ENCODE peak calls at places on chromosomes 1 and 21, in four cellular contexts. M is effector CD4-positive, alpha-beta T cell; E is MV-4-11; Q is stimulated activated effector memory CD8-positive, alpha-beta T cell treated with anti-CD3 and anti-CD28 coated beads, Interleukin-12 subunit alpha, Interleukin-12 subunit beta, amount 100 ng/mL, for 72 hours. Y is an unnamed sample.
A peak's percentile ranks its signal among the peaks of the same experiment; 100 is the strongest.

GRCh38 chr1:90370696-90371095 is 346.4 kb downstream of the BARHL2 start:
- DNase-seq in E (no peak), M (no peak), Q (no peak), Y (no peak)

GRCh38 chr1:113931456-113931855 is 2.3 kb downstream of the HIPK1 start:
- DNase-seq in Q (no peak), M (no peak), E (peak; percentile 48), Y (no peak)

GRCh38 chr1:157952601-157953000 is 40.8 kb upstream of the KIRREL1 start:
- DNase-seq in E (no peak), M (no peak), Q (no peak), Y (no peak)

GRCh38 chr1:107618539-107618938 is 346.4 kb downstream of the VAV3 start:
- DNase-seq in E (no peak), M (no peak), Q (no peak), Y (no peak)

GRCh38 chr1:205870236-205870635 is 20.3 kb upstream of the PM20D1 start:
- DNase-seq in M (no peak), Q (no peak), E (no peak), Y (no peak)

GRCh38 chr1:67987046-67987799 is 63.2 kb downstream of the DIRAS3 start:
- DNase-seq in M (no peak), Q (no peak), E (no peak), Y (no peak)

GRCh38 chr1:89298461-89298860 is 25.8 kb upstream of the GBP5 start:
- DNase-seq in Q (no peak), E (no peak), M (no peak), Y (no peak)

GRCh38 chr1:38050397-38051141 is 4.0 kb upstream of the POU3F1 start:
- DNase-seq in M (no peak), Q (no peak), E (no peak), Y (no peak)

GRCh38 chr1:115445090-115445489 is 107.0 kb upstream of the NGF start:
- DNase-seq in M (no peak), E (no peak), Q (no peak), Y (no peak)

GRCh38 chr1:202952818-202953217 is 5.3 kb downstream of the ADIPOR1 start:
- DNase-seq in E (peak; percentile 99), Q (no peak), M (no peak), Y (no peak)

GRCh38 chr1:189424746-189425331 is 1052.8 kb downstream of the BRINP3 start:
- DNase-seq in M (no peak), E (no peak), Q (no peak), Y (no peak)

GRCh38 chr1:95388041-95388440 is 154.0 kb downstream of the RWDD3 start:
- DNase-seq in Q (no peak), E (no peak), M (no peak), Y (no peak)

GRCh38 chr1:201383647-201384405 is 6.3 kb upstream of the TNNT2 start:
- DNase-seq in E (no peak), M (no peak), Q (no peak), Y (no peak)

GRCh38 chr1:23902611-23903278 is 10.4 kb downstream of the CNR2 start:
- DNase-seq in Q (no peak), M (no peak), E (no peak), Y (no peak)

GRCh38 chr1:54882483-54882882 is 4.5 kb downstream of the DHCR24 start:
- DNase-seq in Q (no peak), E (no peak), M (no peak), Y (no peak)

GRCh38 chr1:172054172-172054571 is 212.9 kb downstream of the DNM3 start:
- DNase-seq in E (no peak), Q (no peak), M (no peak), Y (no peak)

GRCh38 chr1:245797592-245798366 is 643.0 kb downstream of the KIF26B start:
- DNase-seq in M (no peak), E (no peak), Q (no peak), Y (no peak)

GRCh38 chr1:162168935-162169545 is 99.5 kb downstream of the NOS1AP start:
- DNase-seq in E (no peak), Q (no peak), M (no peak), Y (no peak)

GRCh38 chr1:6495540-6496359 is 4.3 kb upstream of the PLEKHG5 start:
- DNase-seq in E (no peak), Q (no peak), M (no peak), Y (no peak)

GRCh38 chr1:17886838-17887441 is 131.8 kb downstream of the ACTL8 start:
- DNase-seq in Q (no peak), E (no peak), M (no peak), Y (no peak)

GRCh38 chr21:27564684-27565280 is 597.9 kb upstream of the ADAMTS5 start:
- DNase-seq in E (peak; percentile 13), Q (no peak), M (no peak), Y (no peak)

GRCh38 chr1:210541680-210542358 is 213.1 kb downstream of the HHAT start:
- DNase-seq in E (no peak), M (no peak), Q (no peak), Y (no peak)

GRCh38 chr1:218330043-218330623 is 15.0 kb upstream of the TGFB2 start:
- DNase-seq in E (no peak), M (no peak), Q (no peak), Y (no peak)

GRCh38 chr1:202361701-202362100 is 13.2 kb downstream of the PPP1R12B start:
- DNase-seq in Q (no peak), E (no peak), M (no peak), Y (no peak)

GRCh38 chr1:160777486-160778089 is 18.4 kb upstream of the LY9 start:
- DNase-seq in E (no peak), M (no peak), Q (peak; percentile 73), Y (no peak)

GRCh38 chr1:109895720-109896504 is 14.7 kb upstream of the CSF1 start:
- DNase-seq in M (no peak), E (peak; percentile 70), Q (no peak), Y (no peak)

GRCh38 chr1:72282271-72282656 is at the start of gene NEGR1:
- DNase-seq in Q (no peak), M (no peak), E (no peak), Y (no peak)

GRCh38 chr1:39922139-39922757 is 20.5 kb upstream of the MYCL start:
- DNase-seq in Q (no peak), M (no peak), E (no peak), Y (no peak)

GRCh38 chr1:210236840-210237409 is 4.3 kb downstream of the SERTAD4 start:
- DNase-seq in Q (no peak), E (no peak), M (no peak), Y (no peak)

GRCh38 chr1:77382361-77382760 is 100.5 kb downstream of the AK5 start:
- DNase-seq in M (no peak), E (no peak), Q (no peak), Y (no peak)

GRCh38 chr1:162014202-162014601 is 9.5 kb downstream of the OLFML2B start:
- DNase-seq in E (no peak), Q (no peak), M (no peak), Y (no peak)

GRCh38 chr1:214678386-214678785 is 75.4 kb downstream of the CENPF start:
- DNase-seq in E (no peak), M (no peak), Q (no peak), Y (no peak)

GRCh38 chr1:239914827-239915231 is 176.9 kb upstream of the FMN2 start:
- DNase-seq in M (no peak), Q (no peak), E (peak; percentile 78), Y (no peak)

GRCh38 chr1:204837440-204838084 is 33.1 kb upstream of the NFASC start:
- DNase-seq in Q (no peak), M (no peak), E (peak; percentile 13), Y (no peak)

GRCh38 chr1:182739545-182739944 is 50.0 kb upstream of the NPL start:
- DNase-seq in Q (no peak), M (no peak), E (no peak), Y (no peak)

GRCh38 chr21:34509151-34509550 is 2.9 kb downstream of the KCNE1 start:
- DNase-seq in E (no peak), Q (no peak), M (no peak), Y (no peak)

GRCh38 chr1:6145864-6146410 is 34.2 kb downstream of the CHD5 start:
- DNase-seq in M (no peak), E (no peak), Q (no peak), Y (no peak)

Y was measured in GM12891.